ENCODE peak calls at places on chromosomes 12 and 14, in nine cellular contexts. W is fibroblast of lung, L is AG04450, B is cardiac muscle cell, Q is HepG2, C is choroid plexus epithelial cell, A is tibial artery, O is adrenal gland, X is GM06990. V is an unnamed sample.

GRCh38 chr14:88380405-88380804 is 5.1 kb upstream of the SPATA7 start:
- DNase-seq in W (peak), L (no peak), B (peak), Q (no peak), C (peak), A (no peak), O (no peak), X (no peak), V (no peak)

GRCh38 chr12:32612658-32613614 is 66.2 kb upstream of the DNM1L start:
- DNase-seq in W (no peak), L (no peak), B (peak), Q (no peak), C (peak), A (no peak), O (no peak), X (no peak), V (no peak)

GRCh38 chr12:113485330-113485729 is 13.7 kb upstream of the LHX5 start:
- DNase-seq in W (no peak), L (no peak), B (no peak), Q (no peak), C (no peak), A (no peak), O (no peak), X (no peak), V (no peak)

GRCh38 chr12:91127296-91127695 is 16.0 kb upstream of the LUM start:
- DNase-seq in W (no peak), L (no peak), B (no peak), Q (no peak), C (no peak), A (no peak), O (no peak), X (no peak), V (no peak)

GRCh38 chr12:63150255-63151060 is 543 bp downstream of the AVPR1A start:
- DNase-seq in W (no peak), L (no peak), B (no peak), Q (no peak), C (peak), A (peak), O (peak), X (peak), V (peak)

GRCh38 chr14:103561381-103562134 is 899 bp downstream of the BAG5 start:
- DNase-seq in W (peak), L (no peak), B (peak), Q (peak), C (peak), A (no peak), O (no peak), X (no peak), V (peak)

GRCh38 chr14:95531473-95531872 is 3.4 kb upstream of the GLRX5 start:
- DNase-seq in W (peak), L (peak), B (peak), Q (no peak), C (peak), A (no peak), O (no peak), X (no peak), V (no peak)

GRCh38 chr12:67630373-67631088 is 18.0 kb upstream of the DYRK2 start:
- DNase-seq in W (peak), L (no peak), B (peak), Q (peak), C (peak), A (no peak), O (peak), X (peak), V (peak)

GRCh38 chr12:39227218-39227617 is 215.7 kb downstream of the KIF21A start:
- DNase-seq in W (no peak), L (no peak), B (peak), Q (no peak), C (peak), A (no peak), O (no peak), X (no peak), V (no peak)

GRCh38 chr12:62817556-62818271 is 117.2 kb downstream of the PPM1H start:
- DNase-seq in W (peak), L (no peak), B (peak), Q (no peak), C (peak), A (no peak), O (no peak), X (no peak), V (peak)

GRCh38 chr12:89346741-89347324 is 5.5 kb downstream of the DUSP6 start:
- DNase-seq in W (peak), L (no peak), B (peak), Q (peak), C (peak), A (peak), O (peak), X (peak), V (no peak)

GRCh38 chr14:104286496-104286895 is 148.1 kb downstream of the KIF26A start:
- DNase-seq in W (no peak), L (no peak), B (no peak), Q (no peak), C (no peak), A (no peak), O (no peak), X (no peak), V (no peak)

GRCh38 chr14:76995279-76996035 is 33.1 kb downstream of the IRF2BPL start:
- DNase-seq in W (no peak), L (no peak), B (no peak), Q (no peak), C (no peak), A (no peak), O (no peak), X (no peak), V (no peak)

GRCh38 chr14:61565836-61566536 is 129.3 kb upstream of the HIF1A start:
- DNase-seq in W (peak), L (no peak), B (peak), Q (no peak), C (peak), A (no peak), O (no peak), X (no peak), V (no peak)

GRCh38 chr14:56331815-56332214 is 213.6 kb downstream of the PELI2 start:
- DNase-seq in W (peak), L (no peak), B (peak), Q (no peak), C (peak), A (no peak), O (no peak), X (no peak), V (no peak)

GRCh38 chr12:57621497-57622292 is 10.5 kb downstream of the ARHGEF25 start:
- DNase-seq in W (no peak), L (no peak), B (peak), Q (no peak), C (peak), A (no peak), O (peak), X (peak), V (no peak)

GRCh38 chr14:68937790-68938514 is 41.1 kb downstream of the ACTN1 start:
- DNase-seq in W (peak), L (no peak), B (no peak), Q (no peak), C (no peak), A (peak), O (no peak), X (no peak), V (no peak)

GRCh38 chr12:95214466-95214865 is 2.8 kb downstream of the FGD6 start:
- DNase-seq in W (no peak), L (no peak), B (no peak), Q (no peak), C (peak), A (no peak), O (no peak), X (no peak), V (no peak)

GRCh38 chr12:57127101-57127709 is 1.1 kb upstream of the LRP1 start:
- DNase-seq in W (peak), L (no peak), B (no peak), Q (peak), C (no peak), A (peak), O (peak), X (peak), V (no peak)

GRCh38 chr12:82964446-82964845 is 277.7 kb downstream of the TMTC2 start:
- DNase-seq in W (no peak), L (no peak), B (no peak), Q (no peak), C (peak), A (no peak), O (no peak), X (no peak), V (no peak)

GRCh38 chr12:3204143-3204542 is 127.0 kb downstream of the TSPAN9 start:
- DNase-seq in W (no peak), L (no peak), B (no peak), Q (no peak), C (no peak), A (no peak), O (no peak), X (no peak), V (peak)

GRCh38 chr14:68779761-68780323 is 13.0 kb downstream of the ZFP36L1 start:
- DNase-seq in W (peak), L (no peak), B (peak), Q (peak), C (peak), A (peak), O (peak), X (no peak), V (peak)

GRCh38 chr14:59103396-59103795 is 85.1 kb upstream of the DAAM1 start:
- DNase-seq in W (peak), L (no peak), B (peak), Q (no peak), C (peak), A (no peak), O (no peak), X (no peak), V (no peak)

GRCh38 chr12:4483885-4484823 is 38.5 kb upstream of the FGF6 start:
- DNase-seq in W (no peak), L (no peak), B (no peak), Q (no peak), C (no peak), A (no peak), O (no peak), X (no peak), V (no peak)

GRCh38 chr12:129696952-129697351 is 206.9 kb downstream of the TMEM132D start:
- DNase-seq in W (no peak), L (no peak), B (no peak), Q (no peak), C (peak), A (no peak), O (no peak), X (no peak), V (no peak)

GRCh38 chr12:19044430-19044829 is 85.1 kb upstream of the PLEKHA5 start:
- DNase-seq in W (no peak), L (no peak), B (no peak), Q (no peak), C (no peak), A (no peak), O (no peak), X (no peak), V (no peak)

GRCh38 chr14:64801800-64802199 is 77.9 kb downstream of the SPTB start:
- DNase-seq in W (no peak), L (no peak), B (peak), Q (peak), C (peak), A (no peak), O (peak), X (no peak), V (no peak)

GRCh38 chr12:25469861-25470260 is 83.2 kb downstream of the LMNTD1 start:
- DNase-seq in W (peak), L (no peak), B (no peak), Q (no peak), C (no peak), A (no peak), O (no peak), X (no peak), V (no peak)
- H3K4me3 ChIP-seq in W (no peak), L (no peak), B (no peak), Q (no peak), C (no peak), A (no peak), O (no peak), X (no peak), V (no peak)

DNA sequence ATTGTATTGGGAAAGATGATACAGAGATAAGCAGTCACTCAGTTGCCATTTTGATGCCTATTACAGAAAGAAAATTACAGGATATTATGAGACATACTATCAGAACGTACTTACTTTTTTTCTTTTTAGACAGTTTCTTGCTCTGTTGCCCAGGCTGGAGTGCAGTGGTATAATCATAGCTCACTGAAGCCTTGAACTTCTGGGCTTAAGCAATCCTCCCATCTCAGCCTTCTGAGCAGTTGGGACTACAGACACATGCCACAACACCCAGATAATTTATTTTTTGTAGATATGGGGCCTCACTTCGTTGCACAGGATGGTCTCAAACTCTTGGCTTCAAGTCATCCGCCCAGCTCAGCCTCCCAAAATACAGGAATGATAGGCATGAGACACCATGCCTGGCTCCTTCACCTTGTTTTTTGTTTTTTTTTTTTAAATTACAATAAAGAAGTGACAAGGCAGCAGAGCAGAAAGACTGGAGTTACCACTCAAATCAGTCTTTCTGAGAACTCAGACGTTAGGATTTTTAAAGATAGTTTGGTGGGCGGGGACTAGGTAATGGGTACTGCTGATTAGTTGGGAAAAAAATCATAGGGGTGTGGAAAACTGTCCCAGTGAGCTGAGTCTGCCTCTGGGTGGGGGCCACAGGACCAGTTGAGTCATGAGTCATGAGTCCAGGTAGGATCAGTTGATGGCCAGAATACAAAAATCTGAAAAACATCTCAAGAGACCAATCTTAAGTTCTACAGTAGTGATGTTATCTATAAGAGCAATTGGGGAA is 11.5 kb upstream of the CPM start:
- DNase-seq in W (no peak), L (no peak), B (no peak), Q (no peak), C (no peak), A (no peak), O (peak), X (no peak), V (no peak)
- H3K4me3 ChIP-seq in W (no peak), L (no peak), B (no peak), Q (no peak), C (no peak), A (no peak), O (no peak), X (no peak), V (no peak)

GRCh38 chr12:109131522-109132050 is 15.2 kb downstream of the ACACB start:
- DNase-seq in W (no peak), L (no peak), B (no peak), Q (no peak), C (no peak), A (no peak), O (peak), X (no peak), V (no peak)

GRCh38 chr12:109130755-109131521 is 14.6 kb downstream of the ACACB start:
- DNase-seq in W (no peak), L (no peak), B (no peak), Q (no peak), C (no peak), A (no peak), O (peak), X (no peak), V (no peak)

GRCh38 chr12:109127533-109128242 is 11.3 kb downstream of the ACACB start:
- DNase-seq in W (no peak), L (no peak), B (no peak), Q (no peak), C (no peak), A (no peak), O (no peak), X (no peak), V (no peak)

GRCh38 chr12:109126781-109127180 is 10.4 kb downstream of the ACACB start:
- DNase-seq in W (peak), L (no peak), B (peak), Q (no peak), C (peak), A (no peak), O (no peak), X (no peak), V (no peak)

GRCh38 chr12:109130297-109130696 is 13.9 kb downstream of the ACACB start:
- DNase-seq in W (no peak), L (no peak), B (no peak), Q (no peak), C (no peak), A (no peak), O (no peak), X (no peak), V (no peak)
- H3K4me3 ChIP-seq in W (no peak), L (no peak), B (no peak), Q (no peak), C (no peak), A (no peak), O (no peak), X (no peak), V (no peak)

GRCh38 chr12:48788522-48788851 is 402 bp downstream of the ADCY6 start:
- DNase-seq in W (no peak), L (no peak), B (no peak), Q (no peak), C (no peak), A (no peak), O (no peak), X (no peak), V (no peak)
- H3K4me3 ChIP-seq in W (peak), L (peak), B (peak), Q (peak), C (peak), A (peak), O (no peak), X (no peak), V (no peak)

DNA sequence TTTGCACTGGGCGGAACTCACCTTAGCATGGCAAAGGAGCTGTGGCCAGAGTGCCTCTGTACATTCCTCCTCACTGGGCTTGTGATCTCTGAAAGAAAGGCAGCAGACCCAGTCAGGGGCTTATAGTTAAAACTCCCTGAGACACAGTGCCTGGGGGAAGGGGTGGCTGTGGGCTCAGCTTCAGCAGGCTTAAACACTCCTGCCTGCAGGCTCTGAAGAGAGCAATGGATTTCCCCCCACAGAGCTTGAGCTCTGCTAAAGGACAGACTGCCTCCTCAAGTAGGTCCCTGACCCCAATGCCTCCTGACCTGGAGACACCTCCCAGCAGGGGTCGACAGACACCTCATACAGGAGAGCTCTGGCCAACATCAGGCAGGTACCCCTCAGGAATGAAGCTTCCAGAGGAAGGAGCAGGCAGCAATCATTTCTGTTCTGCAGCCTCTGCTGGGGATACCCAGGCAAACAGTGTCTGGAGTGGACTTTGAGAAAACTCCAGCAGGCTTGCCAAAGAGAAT is 327.5 kb upstream of the SLC16A7 start:
- DNase-seq in W (no peak), L (no peak), B (no peak), Q (no peak), C (no peak), A (no peak), O (no peak), X (no peak), V (no peak)
- H3K4me3 ChIP-seq in W (no peak), L (no peak), B (no peak), Q (no peak), C (no peak), A (no peak), O (no peak), X (no peak), V (no peak)

GRCh38 chr12:120534203-120534702 is at the start of gene RNF10:
- DNase-seq in W (peak), L (peak), B (peak), Q (peak), C (peak), A (peak), O (peak), X (peak), V (peak)
- H3K4me3 ChIP-seq in W (peak), L (peak), B (peak), Q (peak), C (peak), A (peak), O (peak), X (peak), V (peak)

DNA sequence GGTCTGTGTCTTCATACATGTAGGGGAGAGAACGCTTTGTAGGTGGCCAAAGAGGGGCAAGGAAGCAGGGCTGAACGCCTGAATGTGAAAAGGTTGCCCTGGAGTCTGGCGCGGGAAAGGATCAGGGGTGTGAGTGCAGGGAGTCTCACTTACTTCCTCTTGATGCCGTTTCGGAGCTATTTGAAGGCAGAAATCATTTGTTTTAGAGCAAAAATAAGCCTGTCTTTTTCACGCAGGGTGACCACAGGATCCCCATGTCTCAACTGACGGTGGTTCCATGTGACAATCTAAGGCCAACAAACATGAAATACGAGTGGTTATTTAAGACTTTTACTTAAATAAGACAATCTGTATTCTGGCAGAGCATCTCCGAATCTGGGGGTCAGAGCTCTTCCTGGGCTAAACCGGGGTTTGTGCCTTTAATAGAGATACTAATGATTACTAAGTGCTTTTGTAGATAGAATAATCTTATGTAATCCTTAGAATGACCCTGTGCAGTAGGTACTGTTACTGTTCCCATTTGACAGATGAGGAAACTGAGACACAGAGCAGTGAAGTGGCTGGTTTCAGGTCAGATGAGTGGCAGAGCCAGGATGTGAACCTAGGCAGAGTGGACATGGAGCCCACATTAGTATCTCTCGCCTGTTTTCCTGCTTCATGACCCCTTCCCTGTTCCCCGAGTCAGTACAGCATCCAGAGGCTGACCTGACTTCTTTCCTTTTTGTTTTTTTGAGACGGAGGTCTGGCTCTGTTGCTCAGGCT is 1.9 kb downstream of the BRI3BP start:
- DNase-seq in W (no peak), L (no peak), B (no peak), Q (no peak), C (no peak), A (no peak), O (no peak), X (peak), V (no peak)
- H3K4me3 ChIP-seq in W (no peak), L (peak), B (no peak), Q (peak), C (no peak), A (peak), O (no peak), X (peak), V (peak)

GRCh38 chr12:54189198-54189539 is 384 bp upstream of the SMUG1 start:
- DNase-seq in W (no peak), L (no peak), B (no peak), Q (no peak), C (no peak), A (no peak), O (no peak), X (no peak), V (no peak)
- H3K4me3 ChIP-seq in W (peak), L (peak), B (peak), Q (peak), C (peak), A (peak), O (no peak), X (peak), V (peak)

GRCh38 chr12:27332407-27333310 is at the start of gene BMAL2:
- DNase-seq in W (peak), L (no peak), B (peak), Q (peak), C (peak), A (no peak), O (peak), X (peak), V (peak)
- H3K4me3 ChIP-seq in W (peak), L (peak), B (peak), Q (peak), C (peak), A (peak), O (no peak), X (peak), V (peak)

V was measured in Jurkat, Clone E6-1.